ENCODE peak calls at places on chromosome 19, in six cellular contexts. L is T-helper 9 cell, P is H54, V is left ventricle myocardium superior, Q is GM23248, I is AG08395. T is an unnamed sample.

GRCh38 chr19:58089846-58090245 is 8.2 kb downstream of the ZSCAN18 start:
- DNase-seq in V (no peak), P (no peak), Q (no peak), L (no peak), I (no peak), T (no peak)

GRCh38 chr19:1223018-1223855 is 14.6 kb downstream of the CBARP start:
- DNase-seq in Q (peak; percentile 61), P (no peak), I (no peak), V (peak; percentile 63), L (no peak), T (no peak)

GRCh38 chr19:38686530-38686888 is 39.1 kb downstream of the ACTN4 start:
- DNase-seq in V (no peak), L (peak; percentile 51), I (no peak), Q (no peak), P (no peak), T (no peak)

GRCh38 chr19:43811833-43812232 is 9.6 kb upstream of the LYPD5 start:
- DNase-seq in V (no peak), P (no peak), L (no peak), Q (no peak), I (no peak), T (no peak)

GRCh38 chr19:12834976-12835757 is 788 bp upstream of the RTBDN start:
- DNase-seq in Q (peak; percentile 70), V (no peak), L (no peak), I (peak; percentile 49), P (no peak), T (no peak)

GRCh38 chr19:1767464-1767933 is 14.2 kb downstream of the ONECUT3 start:
- DNase-seq in P (peak; percentile 84), V (peak; percentile 65), L (peak; percentile 61), I (peak; percentile 82), Q (peak; percentile 37), T (no peak)

GRCh38 chr19:54186934-54187381 is 2.4 kb downstream of the MBOAT7 start:
- DNase-seq in I (no peak), V (peak; percentile 19), P (no peak), Q (no peak), L (no peak), T (no peak)

GRCh38 chr19:46502891-46503290 is 7.2 kb upstream of the PNMA8B start:
- DNase-seq in V (no peak), L (no peak), Q (no peak), P (no peak), I (no peak), T (no peak)

GRCh38 chr19:35421362-35421761 is 26.7 kb upstream of the FFAR2 start:
- DNase-seq in Q (no peak), P (no peak), L (no peak), I (no peak), V (no peak), T (no peak)

GRCh38 chr19:48539503-48540096 is 12.4 kb upstream of the SULT2B1 start:
- DNase-seq in I (no peak), V (no peak), Q (peak; percentile 84), P (no peak), L (no peak), T (peak; percentile 75)

GRCh38 chr19:49999371-50000010 is 25.7 kb downstream of the VRK3 start:
- DNase-seq in L (no peak), I (no peak), P (no peak), V (peak; percentile 41), Q (peak; percentile 19), T (no peak)

GRCh38 chr19:32233091-32233490 is 112.3 kb upstream of the ZNF507 start:
- DNase-seq in I (no peak), L (no peak), V (no peak), P (no peak), Q (no peak), T (no peak)

GRCh38 chr19:18173572-18174294 is at the start of gene IFI30:
- DNase-seq in L (peak; percentile 47), P (peak; percentile 82), I (peak; percentile 78), V (peak; percentile 85), Q (peak; percentile 70), T (no peak)

GRCh38 chr19:16429066-16429758 is 42.6 kb downstream of the EPS15L1 start:
- DNase-seq in L (no peak), Q (no peak), P (no peak), V (peak; percentile 91), I (no peak), T (no peak)

GRCh38 chr19:4970558-4971423 is 1.9 kb downstream of the KDM4B start:
- DNase-seq in V (peak; percentile 80), Q (peak; percentile 56), P (no peak), L (no peak), I (no peak), T (no peak)

GRCh38 chr19:33685541-33685940 is 63.8 kb downstream of the CHST8 start:
- DNase-seq in I (no peak), L (no peak), Q (no peak), V (no peak), P (no peak), T (no peak)

GRCh38 chr19:843180-843835 is 2.5 kb downstream of the PRTN3 start:
- DNase-seq in I (no peak), P (no peak), Q (peak; percentile 44), L (no peak), V (peak; percentile 67), T (no peak)

GRCh38 chr19:10193666-10194499 is 870 bp downstream of the DNMT1 start:
- DNase-seq in L (peak; percentile 12), V (no peak), I (peak; percentile 58), Q (peak; percentile 88), P (peak; percentile 61), T (peak; percentile 52)

GRCh38 chr19:1252221-1252817 is 3.9 kb downstream of the MIDN start:
- DNase-seq in P (peak; percentile 71), Q (peak; percentile 98), I (peak; percentile 72), V (peak; percentile 94), L (no peak), T (peak; percentile 95)

GRCh38 chr19:23470873-23471555 is 75.7 kb upstream of the ZNF91 start:
- DNase-seq in Q (no peak), L (no peak), I (no peak), V (no peak), P (no peak), T (no peak)

GRCh38 chr19:19146000-19146608 is 7.8 kb upstream of the TMEM161A start:
- DNase-seq in Q (peak; percentile 52), P (peak; percentile 70), I (peak; percentile 78), V (peak; percentile 86), L (peak; percentile 89), T (peak; percentile 34)

GRCh38 chr19:34681478-34681877 is 4.0 kb downstream of the ZNF302 start:
- DNase-seq in L (no peak), P (no peak), I (no peak), V (no peak), Q (no peak), T (no peak)

GRCh38 chr19:52237771-52238400 is 31.5 kb upstream of the ZNF766 start:
- DNase-seq in P (no peak), I (peak; percentile 55), L (peak; percentile 33), Q (peak; percentile 74), V (peak; percentile 54), T (peak; percentile 54)

GRCh38 chr19:10876459-10877240 is 5.3 kb downstream of the CARM1 start:
- DNase-seq in V (peak; percentile 51), I (no peak), Q (peak; percentile 31), L (no peak), P (no peak), T (no peak)

GRCh38 chr19:11265785-11266236 is 3.5 kb upstream of the DOCK6 start:
- DNase-seq in I (no peak), L (no peak), V (no peak), Q (peak; percentile 59), P (peak; percentile 93), T (no peak)

GRCh38 chr19:41866284-41866683 is 6.2 kb downstream of the RPS19 start:
- DNase-seq in P (no peak), V (peak; percentile 14), I (no peak), L (no peak), Q (no peak), T (no peak)

GRCh38 chr19:3768015-3768747 is 3.8 kb downstream of the RAX2 start:
- DNase-seq in I (no peak), P (no peak), Q (no peak), V (no peak), L (no peak), T (no peak)

GRCh38 chr19:39405261-39405912 is 1.3 kb upstream of the ZFP36 start:
- DNase-seq in L (no peak), P (no peak), I (no peak), Q (peak; percentile 30), V (no peak), T (no peak)

GRCh38 chr19:4172861-4173473 is 9.4 kb downstream of the SIRT6 start:
- DNase-seq in I (peak; percentile 62), V (peak; percentile 78), P (peak; percentile 38), Q (peak; percentile 69), L (peak; percentile 79), T (no peak)

GRCh38 chr19:2540646-2541454 is 64.9 kb downstream of the GADD45B start:
- DNase-seq in I (peak; percentile 95), V (peak; percentile 95), P (peak; percentile 92), Q (peak; percentile 100), L (no peak), T (peak; percentile 98)

GRCh38 chr19:50500060-50500752 is 10.8 kb downstream of the JOSD2 start:
- DNase-seq in P (no peak), Q (peak; percentile 19), V (peak; percentile 90), I (no peak), L (no peak), T (no peak)

GRCh38 chr19:4139614-4140236 is 13.7 kb upstream of the CREB3L3 start:
- DNase-seq in I (peak; percentile 81), P (peak; percentile 65), V (peak; percentile 88), L (peak; percentile 95), Q (peak; percentile 60), T (peak; percentile 55)

GRCh38 chr19:57443121-57443696 is 8.1 kb downstream of the ZNF749 start:
- DNase-seq in I (no peak), Q (no peak), V (no peak), P (no peak), L (no peak), T (no peak)